ENCODE peak calls at places on chromosome 5, in eight cellular contexts. U is DND-41, Z is fibroblast of lung, A is HepG2, X is HCT116, H is IMR-90, Q is endodermal cell, Y is H9. B is an unnamed sample.

GRCh38 chr5:110255194-110255593 is 471.3 kb downstream of the TMEM232 start:
- DNase-seq in Z (no peak), U (no peak), Y (no peak), X (no peak), Q (peak), A (no peak), H (no peak), B (no peak)

GRCh38 chr5:66669862-66670195 is 73.6 kb downstream of the MAST4 start:
- DNase-seq in Q (no peak), Z (no peak), U (no peak), H (no peak), Y (no peak), X (no peak), A (no peak), B (no peak)

GRCh38 chr5:130279386-130279785 is 375.1 kb downstream of the CHSY3 start:
- DNase-seq in X (no peak), Q (no peak), U (no peak), H (no peak), Z (peak), Y (no peak), A (no peak), B (peak)

GRCh38 chr5:132821791-132822190 is 8.7 kb downstream of the SHROOM1 start:
- DNase-seq in A (peak), U (no peak), Y (no peak), H (peak), Q (no peak), X (no peak), Z (peak), B (no peak)

GRCh38 chr5:61575581-61575980 is 243.5 kb downstream of the ZSWIM6 start:
- DNase-seq in Z (no peak), Q (no peak), A (no peak), H (no peak), U (no peak), X (no peak), Y (no peak), B (no peak)

GRCh38 chr5:79560774-79561524 is 47.0 kb upstream of the HOMER1 start:
- DNase-seq in U (peak), A (no peak), Q (no peak), Z (peak), Y (no peak), H (peak), X (no peak), B (no peak)

GRCh38 chr5:38667499-38667776 is 111.0 kb upstream of the LIFR start:
- DNase-seq in A (no peak), H (no peak), X (no peak), Z (no peak), Y (no peak), U (no peak), Q (no peak), B (no peak)

GRCh38 chr5:91706785-91707520 is 323.8 kb upstream of the ARRDC3 start:
- DNase-seq in Q (no peak), Z (peak), H (no peak), U (no peak), A (no peak), X (no peak), Y (no peak), B (no peak)

GRCh38 chr5:84445049-84445685 is 60.5 kb upstream of the EDIL3 start:
- DNase-seq in A (no peak), Z (peak), Q (no peak), X (no peak), U (no peak), H (peak), Y (no peak), B (peak)

GRCh38 chr5:116942622-116943021 is 368.0 kb upstream of the SEMA6A start:
- DNase-seq in H (no peak), Z (peak), U (no peak), Y (no peak), Q (no peak), X (no peak), A (no peak), B (no peak)

GRCh38 chr5:31783762-31784161 is 144.8 kb downstream of the PDZD2 start:
- DNase-seq in Q (no peak), X (no peak), Z (no peak), H (no peak), A (no peak), U (no peak), Y (no peak), B (no peak)

GRCh38 chr5:172833691-172834569 is at the start of gene ERGIC1:
- DNase-seq in Z (peak), A (peak), X (peak), Q (peak), Y (peak), H (peak), U (peak), B (peak)

GRCh38 chr5:79030663-79031480 is 38.6 kb downstream of the DMGDH start:
- DNase-seq in Q (no peak), H (no peak), X (no peak), Y (no peak), U (no peak), A (peak), Z (no peak), B (no peak)

DNA sequence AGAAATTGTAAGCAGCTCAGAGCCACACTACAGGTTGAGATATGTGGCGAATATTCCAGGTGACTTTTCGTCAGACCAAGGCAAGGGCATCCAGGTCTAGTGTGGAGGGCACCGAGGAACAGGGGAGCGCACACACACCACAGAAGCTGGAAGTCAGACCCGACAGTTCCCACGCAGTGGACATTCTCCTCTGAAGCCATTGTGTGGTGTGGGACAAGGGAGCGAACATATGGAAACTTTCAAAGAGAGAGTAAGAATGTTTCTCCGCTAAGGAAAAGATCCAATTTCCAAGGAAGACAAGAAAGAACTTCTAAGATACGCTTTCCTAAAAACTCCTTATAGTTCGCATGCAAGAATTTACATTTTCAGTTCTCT is 141.4 kb upstream of the OTULINL start:
- DNase-seq in H (no peak), X (no peak), Q (peak), Y (no peak), A (no peak), U (no peak), Z (no peak), B (no peak)
- H3K9ac ChIP-seq in H (peak), X (no peak), Q (no peak), Y (no peak), A (no peak), U (no peak), Z (peak), B (no peak)

GRCh38 chr5:73605223-73606087 is 20.5 kb upstream of the ARHGEF28 start:
- DNase-seq in Q (no peak), U (no peak), Y (no peak), H (peak), Z (peak), A (peak), X (no peak), B (peak)

GRCh38 chr5:73607228-73607627 is 18.8 kb upstream of the ARHGEF28 start:
- DNase-seq in X (no peak), Q (no peak), A (no peak), U (no peak), Y (no peak), H (peak), Z (no peak), B (peak)

GRCh38 chr5:73603998-73604397 is 22.0 kb upstream of the ARHGEF28 start:
- DNase-seq in X (no peak), A (no peak), Z (no peak), Q (no peak), Y (no peak), U (no peak), H (no peak), B (no peak)

DNA sequence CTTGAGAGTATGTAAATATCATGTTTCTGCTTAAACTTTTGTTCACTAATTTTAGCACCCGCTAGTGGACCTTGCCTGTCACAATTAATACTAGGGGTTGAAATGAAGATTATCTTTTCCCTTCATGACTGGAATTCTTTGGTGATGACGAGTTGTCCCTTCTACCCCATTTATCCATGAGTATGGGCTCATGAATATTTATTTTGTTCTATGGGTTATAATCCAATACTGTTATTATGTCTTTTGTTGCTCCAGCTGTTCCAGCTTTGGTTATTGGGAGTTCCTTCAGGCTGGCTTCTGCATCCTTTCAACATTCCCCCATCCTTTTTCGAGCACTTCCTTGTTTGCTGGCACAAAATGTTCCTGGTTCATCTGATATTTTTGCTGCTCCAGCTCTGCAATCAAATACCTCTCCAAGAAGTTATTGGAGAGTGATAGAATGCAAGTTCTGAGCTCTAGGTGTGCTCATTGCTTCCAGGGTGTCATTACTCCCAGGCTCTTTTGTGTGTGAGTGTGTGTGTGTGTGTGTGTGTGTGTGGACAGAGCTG is 19.7 kb upstream of the ARHGEF28 start:
- DNase-seq in X (no peak), Q (no peak), Z (peak), U (no peak), A (no peak), Y (no peak), H (no peak), B (no peak)
- TF ChIP-seq CTCF in X (no peak), Q (no peak), Z (no peak), U (no peak), A (no peak), Y (no peak), H (no peak), B (no peak)

DNA sequence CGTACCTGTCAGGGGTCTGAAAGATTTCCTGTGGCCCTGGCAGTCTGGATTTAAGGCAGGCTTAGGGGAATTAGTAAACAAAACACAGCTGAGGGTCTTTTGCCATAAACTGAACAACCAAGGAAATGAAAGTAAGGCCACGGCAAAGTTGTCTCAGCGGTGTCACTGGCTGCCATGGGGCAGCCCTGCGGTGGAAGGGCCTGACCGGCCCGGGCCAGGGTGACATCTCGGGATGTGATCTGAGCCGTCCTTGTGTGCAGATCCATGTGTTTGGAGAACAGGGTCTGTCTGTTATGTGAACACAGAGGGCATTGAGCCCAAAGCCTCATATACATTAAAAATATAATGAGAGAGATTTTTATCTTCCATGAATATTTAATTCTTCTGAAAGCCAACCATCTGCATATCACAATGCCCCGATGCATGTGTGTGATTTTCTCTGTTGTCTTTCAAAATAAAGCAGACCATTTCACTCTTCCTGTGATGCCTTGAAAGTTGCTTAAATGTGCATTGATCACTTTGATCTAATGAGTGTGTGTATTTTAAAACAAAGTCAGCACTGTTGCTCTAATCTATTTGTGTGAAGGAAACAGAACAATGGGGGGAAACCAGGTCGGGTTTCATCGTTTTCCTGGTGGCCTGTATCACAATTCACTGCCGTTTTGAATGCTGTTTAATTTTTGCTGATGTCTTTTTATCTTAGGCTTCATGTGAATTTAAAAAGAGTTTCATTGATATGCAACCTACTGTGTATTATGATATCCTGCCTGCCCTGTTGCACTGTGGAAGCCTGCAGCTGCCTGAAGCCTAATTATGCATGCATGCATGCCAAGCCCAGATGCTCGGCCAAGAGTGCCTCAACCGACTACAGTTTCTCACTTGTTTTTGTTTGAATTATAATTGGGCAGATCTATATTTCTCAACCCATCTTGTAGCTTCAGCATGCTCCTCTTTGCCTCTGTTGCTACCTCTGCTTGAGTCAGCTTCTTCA is 307.8 kb downstream of the ZNF608 start:
- DNase-seq in U (no peak), A (no peak), Y (peak), H (no peak), X (no peak), Z (peak), Q (no peak), B (no peak)
- H3K9ac ChIP-seq in U (no peak), A (no peak), Y (no peak), H (no peak), X (no peak), Z (no peak), Q (no peak), B (no peak)

GRCh38 chr5:176609724-176610429 is at the start of gene GPRIN1:
- DNase-seq in H (peak), Q (peak), U (peak), A (peak), Z (peak), X (peak), Y (peak), B (peak)
- TF ChIP-seq CTCF in H (peak), Q (peak), U (no peak), A (peak), Z (peak), X (peak), Y (peak), B (peak)